ENCODE peak calls at places on chromosomes 5 and 9, in nine cellular contexts. H, L, F, R, S, N, D, E and W are unnamed samples.

GRCh38 chr9:95981741-95982390 is 106.4 kb downstream of the ERCC6L2 start:
- DNase-seq in H (no peak), L (no peak), F (no peak), R (no peak), S (no peak), N (no peak), D (no peak), E (peak), W (no peak)

GRCh38 chr5:134046330-134046729 is 41.6 kb upstream of the VDAC1 start:
- DNase-seq in H (no peak), L (no peak), F (no peak), R (no peak), S (no peak), N (no peak), D (no peak), E (no peak), W (no peak)

GRCh38 chr5:31569065-31569464 is 37.0 kb downstream of the C5orf22 start:
- DNase-seq in H (no peak), L (no peak), F (no peak), R (no peak), S (no peak), N (no peak), D (no peak), E (no peak), W (no peak)

GRCh38 chr9:15724006-15724405 is 171.2 kb downstream of the CCDC171 start:
- DNase-seq in H (no peak), L (no peak), F (no peak), R (peak), S (no peak), N (no peak), D (no peak), E (no peak), W (peak)

GRCh38 chr5:103375356-103375755 is 116.8 kb downstream of the MACIR start:
- DNase-seq in H (no peak), L (no peak), F (no peak), R (peak), S (no peak), N (no peak), D (no peak), E (no peak), W (peak)

GRCh38 chr9:79013715-79014610 is 557.8 kb upstream of the TLE4 start:
- DNase-seq in H (no peak), L (no peak), F (no peak), R (no peak), S (no peak), N (no peak), D (no peak), E (no peak), W (peak)

GRCh38 chr5:14615365-14615764 is 33.8 kb downstream of the OTULINL start:
- DNase-seq in H (no peak), L (no peak), F (no peak), R (no peak), S (no peak), N (no peak), D (no peak), E (no peak), W (no peak)

GRCh38 chr9:109117856-109118801 is 1.6 kb downstream of the TMEM245 start:
- DNase-seq in H (no peak), L (no peak), F (no peak), R (no peak), S (no peak), N (no peak), D (peak), E (peak), W (peak)

GRCh38 chr5:32076699-32077695 is 97.1 kb downstream of the GOLPH3 start:
- DNase-seq in H (peak), L (peak), F (no peak), R (peak), S (no peak), N (no peak), D (peak), E (peak), W (peak)

GRCh38 chr5:125117556-125117955 is 371.1 kb upstream of the ZNF608 start:
- DNase-seq in H (no peak), L (no peak), F (no peak), R (no peak), S (no peak), N (no peak), D (no peak), E (no peak), W (peak)

GRCh38 chr5:145797336-145797735 is 37.8 kb downstream of the PRELID2 start:
- DNase-seq in H (no peak), L (no peak), F (no peak), R (no peak), S (no peak), N (no peak), D (no peak), E (no peak), W (peak)

GRCh38 chr9:69293186-69293585 is 31.8 kb upstream of the ENTREP1 start:
- DNase-seq in H (no peak), L (no peak), F (no peak), R (no peak), S (no peak), N (no peak), D (no peak), E (no peak), W (no peak)

GRCh38 chr5:153744751-153745150 is 254.3 kb downstream of the GRIA1 start:
- DNase-seq in H (no peak), L (no peak), F (no peak), R (no peak), S (no peak), N (no peak), D (no peak), E (no peak), W (no peak)

GRCh38 chr9:132181796-132182521 is 20.1 kb downstream of the NTNG2 start:
- DNase-seq in H (no peak), L (no peak), F (no peak), R (no peak), S (no peak), N (no peak), D (peak), E (no peak), W (peak)

GRCh38 chr9:137757139-137757538 is 120.4 kb upstream of the CACNA1B start:
- DNase-seq in H (no peak), L (peak), F (no peak), R (no peak), S (no peak), N (no peak), D (peak), E (no peak), W (no peak)

GRCh38 chr5:137611926-137612435 is 112.9 kb upstream of the SPOCK1 start:
- DNase-seq in H (no peak), L (no peak), F (no peak), R (no peak), S (no peak), N (no peak), D (no peak), E (no peak), W (no peak)

GRCh38 chr9:128107971-128108783 is 19.4 kb downstream of the PTGES2 start:
- DNase-seq in H (no peak), L (no peak), F (no peak), R (no peak), S (no peak), N (no peak), D (peak), E (no peak), W (no peak)

GRCh38 chr5:120124031-120124430 is 340.1 kb upstream of the PRR16 start:
- DNase-seq in H (no peak), L (no peak), F (no peak), R (no peak), S (no peak), N (no peak), D (no peak), E (no peak), W (no peak)

GRCh38 chr9:19527663-19528062 is 118.9 kb downstream of the ACER2 start:
- DNase-seq in H (no peak), L (no peak), F (no peak), R (no peak), S (no peak), N (no peak), D (no peak), E (no peak), W (no peak)

GRCh38 chr9:78280982-78281668 is 15.8 kb upstream of the PSAT1 start:
- DNase-seq in H (no peak), L (peak), F (peak), R (no peak), S (no peak), N (peak), D (peak), E (no peak), W (peak)

GRCh38 chr9:6216002-6216401 is 395 bp downstream of the IL33 start:
- DNase-seq in H (no peak), L (no peak), F (no peak), R (no peak), S (no peak), N (no peak), D (no peak), E (no peak), W (no peak)

GRCh38 chr9:99336005-99336404 is 113.9 kb downstream of the SEC61B start:
- DNase-seq in H (no peak), L (no peak), F (no peak), R (no peak), S (no peak), N (no peak), D (no peak), E (no peak), W (no peak)

GRCh38 chr9:3018691-3019230 is 174.9 kb upstream of the PUM3 start:
- DNase-seq in H (no peak), L (no peak), F (no peak), R (no peak), S (no peak), N (no peak), D (no peak), E (no peak), W (no peak)

GRCh38 chr9:121055642-121056143 is 5.6 kb upstream of the C5 start:
- DNase-seq in H (no peak), L (no peak), F (no peak), R (no peak), S (no peak), N (no peak), D (no peak), E (no peak), W (no peak)

GRCh38 chr5:42951847-42952411 is 88.2 kb downstream of the ANXA2R start:
- DNase-seq in H (no peak), L (peak), F (no peak), R (no peak), S (no peak), N (no peak), D (peak), E (peak), W (peak)

GRCh38 chr9:131423171-131423581 is 29.3 kb downstream of the PRRC2B start:
- DNase-seq in H (no peak), L (peak), F (no peak), R (peak), S (no peak), N (peak), D (peak), E (no peak), W (peak)

GRCh38 chr9:37999501-38000189 is 69.4 kb downstream of the SHB start:
- DNase-seq in H (no peak), L (no peak), F (no peak), R (no peak), S (no peak), N (no peak), D (no peak), E (no peak), W (peak)

GRCh38 chr5:179224741-179225140 is 120.5 kb downstream of the ADAMTS2 start:
- DNase-seq in H (no peak), L (no peak), F (peak), R (no peak), S (no peak), N (no peak), D (no peak), E (no peak), W (no peak)

DNA sequence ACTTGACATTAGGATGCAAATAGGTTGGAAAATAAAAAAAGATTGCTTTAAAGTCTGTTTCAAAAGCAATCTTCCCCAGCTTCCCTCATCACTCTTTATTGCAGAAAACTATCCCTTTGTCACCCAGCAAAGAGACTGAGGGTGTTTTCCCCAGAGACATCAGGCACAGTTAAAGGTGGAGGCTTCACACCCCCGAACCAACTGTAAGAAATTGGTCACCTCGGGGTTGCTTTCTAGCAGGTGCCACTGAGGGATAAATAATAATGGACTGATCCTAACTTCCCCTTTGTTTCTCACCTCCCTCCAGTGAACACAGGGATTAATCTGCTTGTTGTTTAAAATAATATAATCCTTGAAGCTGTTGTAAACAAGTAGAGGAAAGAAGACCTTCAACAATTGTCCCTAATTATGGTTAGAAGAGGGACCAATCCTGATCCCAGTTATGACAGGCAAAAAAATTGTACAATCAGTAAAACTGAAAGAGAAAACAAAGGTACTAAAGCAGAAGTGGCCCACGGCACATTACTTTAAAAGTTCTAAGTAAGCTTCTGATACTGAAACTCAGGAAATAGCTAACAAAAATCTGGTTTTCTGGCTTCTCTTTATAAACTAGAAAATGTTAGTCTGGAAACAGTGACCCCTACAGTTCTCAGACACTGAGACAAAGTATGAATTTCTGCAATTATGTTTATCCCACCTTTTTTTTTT is 6.6 kb upstream of the PCSK1 start:
- DNase-seq in H (no peak), L (no peak), F (no peak), R (no peak), S (no peak), N (no peak), D (no peak), E (no peak), W (no peak)
- H3K4me3 ChIP-seq in H (no peak), L (no peak), F (no peak), R (no peak), S (no peak), N (no peak), D (no peak), E (no peak), W (no peak)

GRCh38 chr5:126846344-126846743 is 69.4 kb downstream of the LMNB1 start:
- DNase-seq in H (no peak), L (no peak), F (no peak), R (no peak), S (no peak), N (no peak), D (no peak), E (no peak), W (peak)
- TF ChIP-seq CTCF in H (no peak), L (no peak), F (no peak), R (peak), S (no peak), N (no peak), D (no peak), E (no peak), W (peak)

DNA sequence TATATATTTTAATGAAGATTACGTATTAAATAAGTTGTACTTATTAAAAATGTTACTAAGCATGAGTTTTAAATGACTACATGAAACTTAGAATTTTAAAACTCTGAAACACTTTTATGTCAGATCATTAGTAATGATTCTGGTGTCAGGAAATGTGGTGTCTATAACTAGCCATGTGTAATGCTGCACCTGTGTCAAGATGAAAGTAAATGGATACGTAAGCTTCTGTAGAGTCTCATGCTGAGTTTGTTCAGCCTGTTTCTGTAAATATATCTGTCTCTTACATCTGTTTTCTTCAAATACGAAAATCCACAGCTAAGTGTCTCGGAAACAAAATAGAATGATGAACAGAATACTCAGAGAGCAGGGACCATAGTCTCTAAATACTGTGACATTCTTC is 278.0 kb upstream of the SMC2 start:
- DNase-seq in H (no peak), L (no peak), F (no peak), R (no peak), S (no peak), N (no peak), D (no peak), E (no peak), W (no peak)
- H3K4me3 ChIP-seq in H (no peak), L (no peak), F (no peak), R (no peak), S (no peak), N (no peak), D (no peak), E (no peak), W (no peak)

DNA sequence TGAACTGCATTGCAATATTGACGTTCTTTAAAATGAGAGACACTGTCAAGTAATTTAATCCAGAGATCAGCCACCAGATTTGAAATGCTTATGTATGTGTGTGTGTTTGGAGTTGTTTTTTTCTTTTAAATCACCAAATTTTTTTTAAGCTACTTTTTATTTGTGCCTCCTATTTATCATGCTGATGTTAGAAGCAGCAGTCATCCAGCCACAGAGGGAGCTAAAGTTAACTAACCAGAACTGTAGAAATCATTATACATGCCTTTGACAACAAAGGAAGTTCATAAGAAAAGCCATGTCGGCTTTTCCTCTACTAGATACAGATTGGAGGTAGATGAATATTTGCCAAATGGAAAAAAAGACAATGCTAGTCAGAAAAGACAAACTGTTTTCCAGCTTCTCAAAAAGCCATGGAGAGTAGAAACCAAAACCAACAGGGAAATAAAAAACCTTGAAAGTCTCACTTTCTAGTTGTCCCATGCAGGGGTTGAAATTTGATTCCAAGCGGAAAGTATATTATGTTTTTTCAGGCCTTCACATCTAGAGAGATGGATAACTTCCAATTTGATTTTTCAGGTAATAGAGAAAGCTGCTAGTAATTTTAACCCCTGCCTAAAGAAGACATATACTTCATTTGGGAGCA is 4.5 kb downstream of the PURA start:
- DNase-seq in H (no peak), L (no peak), F (no peak), R (no peak), S (no peak), N (no peak), D (no peak), E (no peak), W (no peak)
- TF ChIP-seq CTCF in H (no peak), L (no peak), F (no peak), R (peak), S (no peak), N (no peak), D (no peak), E (no peak), W (no peak)

GRCh38 chr5:143364061-143364460 is 39.4 kb downstream of the NR3C1 start:
- DNase-seq in H (no peak), L (no peak), F (no peak), R (no peak), S (no peak), N (no peak), D (no peak), E (no peak), W (no peak)
- H3K4me3 ChIP-seq in H (no peak), L (no peak), F (no peak), R (no peak), S (no peak), N (no peak), D (no peak), E (no peak), W (no peak)

GRCh38 chr5:58076473-58077257 is 383.2 kb downstream of the PLK2 start:
- DNase-seq in H (no peak), L (no peak), F (no peak), R (no peak), S (no peak), N (no peak), D (no peak), E (no peak), W (no peak)

GRCh38 chr5:58075907-58076306 is 384.0 kb downstream of the PLK2 start:
- DNase-seq in H (no peak), L (no peak), F (no peak), R (no peak), S (no peak), N (no peak), D (no peak), E (no peak), W (no peak)

GRCh38 chr5:58073246-58073645 is 386.6 kb downstream of the PLK2 start:
- DNase-seq in H (no peak), L (no peak), F (no peak), R (no peak), S (no peak), N (no peak), D (no peak), E (no peak), W (no peak)

GRCh38 chr5:58074222-58074621 is 385.7 kb downstream of the PLK2 start:
- DNase-seq in H (no peak), L (no peak), F (no peak), R (no peak), S (no peak), N (no peak), D (no peak), E (no peak), W (no peak)

GRCh38 chr5:58074717-58075116 is 385.2 kb downstream of the PLK2 start:
- DNase-seq in H (no peak), L (no peak), F (no peak), R (no peak), S (no peak), N (no peak), D (no peak), E (no peak), W (no peak)
- TF ChIP-seq CTCF in H (no peak), L (no peak), F (no peak), R (no peak), S (no peak), N (no peak), D (no peak), E (no peak), W (no peak)

DNA sequence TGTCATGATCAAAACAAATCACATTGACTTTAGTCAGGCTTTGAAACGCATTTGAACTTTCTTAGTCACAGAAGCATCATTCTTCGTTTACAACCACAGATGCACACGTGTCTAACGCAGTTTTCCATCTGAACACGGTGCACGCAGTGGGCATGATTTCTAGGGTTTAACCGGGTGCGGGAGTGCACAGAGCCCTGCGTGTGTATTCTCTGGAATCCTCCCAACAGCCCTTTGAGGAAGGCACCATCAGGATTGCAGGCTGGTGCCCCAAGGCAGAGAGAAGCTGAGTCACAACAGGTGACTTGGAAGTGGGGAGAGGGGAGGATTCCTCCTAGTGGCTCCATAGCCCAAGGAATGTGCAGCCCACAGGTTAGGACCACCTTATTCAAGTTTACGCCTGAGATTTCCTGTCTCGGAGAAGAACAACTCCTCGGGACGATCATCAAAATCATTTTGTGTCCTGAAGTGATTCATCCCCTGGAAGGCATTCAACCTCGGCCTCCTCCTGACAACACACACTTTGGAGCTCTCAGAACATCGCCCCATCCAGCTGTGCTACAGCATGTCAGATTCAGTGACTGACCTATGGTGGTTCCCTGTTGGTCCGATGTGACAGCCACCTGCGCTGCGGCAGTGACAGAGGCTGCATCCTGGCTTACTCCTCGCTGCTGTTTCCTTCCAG is 13.1 kb downstream of the ROPN1L start:
- DNase-seq in H (no peak), L (no peak), F (no peak), R (no peak), S (no peak), N (no peak), D (no peak), E (no peak), W (peak)
- H3K4me3 ChIP-seq in H (no peak), L (no peak), F (no peak), R (no peak), S (no peak), N (no peak), D (no peak), E (no peak), W (no peak)

DNA sequence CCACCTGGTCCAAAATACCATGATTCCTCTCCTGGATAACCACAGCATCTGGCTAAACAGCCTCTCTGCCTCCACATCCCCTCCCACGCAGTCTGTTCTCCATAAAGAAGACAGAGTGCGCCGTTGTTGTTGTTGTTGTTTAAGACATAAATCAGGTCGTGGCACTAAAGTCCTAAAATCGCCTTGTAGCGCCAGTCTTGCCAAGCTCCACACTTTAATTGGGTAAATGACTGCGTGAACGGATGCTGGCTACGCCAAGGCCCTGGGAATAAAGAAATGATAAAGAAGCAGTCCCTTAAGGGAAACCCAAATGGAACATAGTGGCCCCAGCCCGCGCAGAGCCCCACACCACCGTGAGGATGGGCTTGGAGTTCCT is 364 bp upstream of the SFXN1 start:
- DNase-seq in H (no peak), L (no peak), F (no peak), R (no peak), S (no peak), N (no peak), D (no peak), E (no peak), W (no peak)
- TF ChIP-seq CTCF in H (no peak), L (no peak), F (no peak), R (no peak), S (no peak), N (no peak), D (no peak), E (no peak), W (no peak)